ENCODE peak calls at places on chromosomes 7 and 10, in five cellular contexts. Y, V, Z, C and I are unnamed samples.

GRCh38 chr7:135745702-135746312 is 2.8 kb downstream of the FAM180A start:
- DNase-seq in Z (peak; percentile 100), C (peak; percentile 99), V (peak; percentile 93), Y (no peak), I (peak; percentile 95)

GRCh38 chr10:100998183-100998990 is 1.2 kb upstream of the LZTS2 start:
- DNase-seq in Z (peak; percentile 83), Y (no peak), V (no peak), C (peak; percentile 81), I (peak; percentile 88)

GRCh38 chr7:117979954-117980497 is 106.8 kb upstream of the CTTNBP2 start:
- DNase-seq in V (no peak), C (no peak), Y (no peak), Z (no peak), I (no peak)

GRCh38 chr10:83764681-83765080 is 374.6 kb upstream of the GHITM start:
- DNase-seq in V (no peak), C (no peak), Z (no peak), Y (no peak), I (peak; percentile 67)

GRCh38 chr10:59880976-59881510 is 25.3 kb downstream of the CCDC6 start:
- DNase-seq in C (no peak), Z (no peak), Y (no peak), V (no peak), I (no peak)

GRCh38 chr10:78777466-78778256 is 291.1 kb upstream of the ZMIZ1 start:
- DNase-seq in Z (peak; percentile 65), C (peak; percentile 57), Y (no peak), V (no peak), I (peak; percentile 5)

GRCh38 chr7:102967798-102968197 is 55.0 kb downstream of the LRRC17 start:
- DNase-seq in Z (peak; percentile 56), V (no peak), Y (no peak), C (peak; percentile 77), I (peak; percentile 15)

GRCh38 chr7:49783446-49783845 is 10.0 kb downstream of the VWC2 start:
- DNase-seq in C (no peak), V (no peak), Z (no peak), Y (no peak), I (no peak)

GRCh38 chr7:36091571-36092176 is 61.4 kb upstream of the EEPD1 start:
- DNase-seq in Y (no peak), Z (no peak), C (no peak), V (no peak), I (no peak)

GRCh38 chr7:41148521-41148951 is 554.4 kb downstream of the INHBA start:
- DNase-seq in Z (peak; percentile 93), C (peak; percentile 91), V (peak; percentile 8), Y (no peak), I (peak; percentile 68)

DNA sequence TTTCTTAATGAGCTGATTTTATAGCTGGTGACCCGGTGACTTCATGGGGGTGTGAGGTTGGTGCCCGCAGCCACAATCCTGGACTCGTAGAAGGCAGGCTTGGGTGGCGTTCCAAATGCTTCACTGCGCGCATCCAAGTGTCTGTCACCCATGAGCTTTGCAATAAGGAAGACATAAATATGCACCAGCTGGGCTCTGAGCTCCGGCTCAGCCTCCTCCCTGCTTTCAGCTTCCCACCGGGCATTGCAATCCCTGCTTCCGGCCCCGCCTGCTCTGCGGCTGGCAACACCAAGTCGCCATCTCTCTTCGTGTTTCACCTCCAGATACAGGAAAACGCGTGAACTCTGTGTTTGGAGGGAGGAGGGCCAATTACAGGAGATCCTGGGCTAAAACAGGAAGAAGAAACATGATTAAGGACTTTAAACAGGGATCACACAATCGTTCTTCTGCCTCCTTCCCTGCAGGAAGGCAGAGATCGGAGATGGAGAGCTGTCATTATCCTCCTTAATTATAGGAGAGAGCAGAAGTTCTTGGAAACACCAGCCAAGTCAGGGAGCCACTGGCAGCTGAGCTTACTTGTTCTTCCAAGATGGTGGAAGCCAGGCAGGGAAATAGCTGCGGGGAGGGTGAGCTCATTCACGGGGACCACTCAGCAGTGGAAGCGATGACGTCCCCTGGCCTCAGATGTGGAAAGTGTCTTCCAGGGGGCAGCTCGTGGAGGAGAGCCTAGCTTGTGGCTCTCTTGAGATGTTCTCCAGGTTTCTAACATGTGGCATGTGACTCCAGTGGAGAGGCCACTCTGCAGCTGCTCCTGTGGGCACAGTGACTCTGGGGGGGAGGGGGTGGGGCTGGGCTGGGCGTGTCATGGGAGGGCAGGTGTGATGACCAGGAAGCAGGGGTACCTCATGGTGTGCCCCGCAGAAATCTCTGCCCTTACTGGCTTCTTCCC is 134.9 kb downstream of the CAMK1D start:
- DNase-seq in V (no peak), C (no peak), Y (no peak), Z (peak; percentile 16), I (no peak)
- H3K9ac ChIP-seq in V (no peak overlapping the region), C (no peak overlapping the region), Y (peak overlapping the region; percentile 9), Z (no peak overlapping the region), I (no peak overlapping the region)

GRCh38 chr7:47328392-47329319 is 253.3 kb downstream of the TNS3 start:
- DNase-seq in V (no peak), C (no peak), Z (no peak), Y (no peak), I (no peak)
- H3K9ac ChIP-seq in V (no peak overlapping the region), C (peak overlapping the region; percentile 34), Z (peak overlapping the region; percentile 52), Y (peak overlapping the region; percentile 75), I (peak overlapping the region; percentile 60)

DNA sequence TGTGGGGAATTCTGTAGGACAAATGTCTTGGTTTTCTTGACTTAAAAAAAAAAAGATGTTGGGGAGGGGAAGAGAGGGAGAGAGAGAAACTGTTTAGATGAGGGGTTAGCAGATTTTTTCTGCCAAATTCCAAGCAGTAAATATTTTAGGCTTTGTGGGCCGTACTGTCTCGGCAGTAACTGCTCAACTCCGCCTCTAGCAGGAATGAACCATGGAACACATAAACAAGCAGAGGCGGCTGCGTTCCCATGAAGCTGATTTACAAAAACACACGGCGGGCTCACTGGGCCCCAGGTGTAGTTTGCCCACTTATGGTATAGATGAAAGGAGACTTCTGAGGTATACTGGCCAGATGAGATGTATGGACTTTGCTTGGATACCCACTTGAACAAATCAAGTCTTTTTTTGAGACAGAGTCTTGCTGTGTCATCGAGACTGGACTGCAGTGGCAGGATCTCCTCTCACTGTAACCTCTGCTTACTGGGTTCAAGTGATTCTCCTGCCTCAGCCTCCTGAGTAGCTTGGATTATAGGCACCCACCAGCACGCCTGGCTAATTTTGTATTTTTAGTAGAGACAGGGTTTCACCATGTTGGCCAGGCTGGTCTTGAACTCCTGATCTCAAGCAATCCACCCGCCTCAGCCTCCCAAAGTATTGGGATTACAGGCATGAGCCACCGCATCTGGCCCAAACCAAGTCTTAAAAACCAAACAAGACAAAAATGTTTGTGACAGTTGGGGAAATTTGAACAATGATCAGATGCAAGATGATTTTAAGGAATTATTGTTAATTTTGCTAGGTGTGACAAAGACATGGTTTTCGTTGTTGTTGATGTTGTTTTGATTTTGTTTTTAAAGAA is 9.7 kb upstream of the ADAMTS14 start:
- DNase-seq in V (no peak), C (peak; percentile 69), Y (no peak), Z (no peak), I (no peak)
- H3K9ac ChIP-seq in V (no peak overlapping the region), C (no peak overlapping the region), Y (no peak overlapping the region), Z (no peak overlapping the region), I (no peak overlapping the region)

DNA sequence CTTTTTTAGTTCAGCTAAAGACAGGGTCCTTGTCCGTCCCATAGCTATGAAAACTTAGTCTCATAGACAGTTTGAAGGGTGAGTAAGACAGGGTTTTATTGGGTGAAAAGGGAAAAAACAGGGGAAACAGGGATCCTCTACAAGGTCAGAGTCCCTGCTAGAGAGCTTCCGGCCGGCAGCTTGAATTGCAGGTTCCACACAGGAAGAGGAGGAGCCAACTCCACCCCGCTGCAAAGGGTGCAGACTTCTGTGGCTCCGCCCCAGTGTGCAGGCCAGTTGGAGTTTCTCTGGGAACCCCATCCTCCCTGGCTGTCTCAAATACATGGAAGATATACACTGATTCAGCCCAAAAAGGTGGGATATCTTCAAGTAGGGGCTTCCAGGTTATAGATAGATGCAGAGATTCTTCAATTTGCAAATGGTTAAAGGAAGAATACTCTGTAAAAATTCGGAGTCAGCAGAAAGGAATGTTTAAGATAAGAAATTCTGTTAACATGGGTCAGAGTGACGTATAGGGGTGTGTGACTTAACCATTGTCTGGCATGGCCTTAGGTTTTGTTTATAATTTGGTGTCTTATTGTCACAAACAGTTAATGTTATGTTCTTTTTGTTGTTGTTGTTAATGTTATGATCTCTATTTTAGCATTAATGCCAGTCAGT is 34.6 kb upstream of the HECW1 start:
- DNase-seq in Z (peak; percentile 25), Y (no peak), C (peak; percentile 18), V (peak; percentile 59), I (no peak)
- H3K9ac ChIP-seq in Z (no peak overlapping the region), Y (no peak overlapping the region), C (no peak overlapping the region), V (peak overlapping the region; percentile 28), I (no peak overlapping the region)